ENCODE peak calls at places on chromosomes 7 and 10, in four cellular contexts. X, G, J and Q are unnamed samples.

GRCh38 chr10:97102441-97102840 is 83.3 kb downstream of the SLIT1 start:
- DNase-seq in X (no peak), G (no peak), J (no peak), Q (no peak)

GRCh38 chr10:114634607-114634974 is 23.5 kb downstream of the ABLIM1 start:
- DNase-seq in X (peak), G (no peak), J (peak), Q (no peak)

GRCh38 chr7:38628630-38629385 is 2.4 kb downstream of the AMPH start:
- DNase-seq in X (peak), G (no peak), J (peak), Q (no peak)

GRCh38 chr7:83550100-83550499 is 98.8 kb downstream of the SEMA3E start:
- DNase-seq in X (peak), G (no peak), J (peak), Q (no peak)

GRCh38 chr7:104156842-104157277 is 51.0 kb downstream of the ORC5 start:
- DNase-seq in X (peak), G (no peak), J (peak), Q (no peak)

GRCh38 chr10:35563266-35563891 is 41.8 kb upstream of the GJD4 start:
- DNase-seq in X (peak), G (peak), J (peak), Q (peak)

GRCh38 chr10:100510533-100511308 is 8.9 kb downstream of the SEC31B start:
- DNase-seq in X (no peak), G (no peak), J (no peak), Q (no peak)

GRCh38 chr7:155381852-155382801 is 75.8 kb upstream of the EN2 start:
- DNase-seq in X (no peak), G (no peak), J (no peak), Q (no peak)